ENCODE peak calls at places on chromosomes 5 and 9, in six cellular contexts. J is H9, M is endothelial cell of umbilical vein, L is GM23338, H is IMR-90, B is K562. Z is an unnamed sample.

GRCh38 chr9:137114613-137115393 is at the start of gene DPP7:
- DNase-seq in J (no peak), M (peak), L (peak), H (peak), B (peak), Z (no peak)

GRCh38 chr9:137445275-137445807 is 4.2 kb upstream of the ENTPD8 start:
- DNase-seq in J (peak), M (peak), L (peak), H (peak), B (peak), Z (peak)

GRCh38 chr9:109192732-109193361 is 25.8 kb upstream of the FRRS1L start:
- DNase-seq in J (peak), M (no peak), L (peak), H (peak), B (no peak), Z (peak)

GRCh38 chr5:30100929-30101328 is 1092.6 kb upstream of the CDH6 start:
- DNase-seq in J (no peak), M (no peak), L (peak), H (no peak), B (no peak), Z (no peak)

GRCh38 chr5:89036166-89036565 is 153.2 kb upstream of the MEF2C start:
- DNase-seq in J (no peak), M (no peak), L (no peak), H (no peak), B (no peak), Z (no peak)

GRCh38 chr5:63456279-63456678 is 506.0 kb downstream of the HTR1A start:
- DNase-seq in J (no peak), M (no peak), L (no peak), H (no peak), B (no peak), Z (peak)

GRCh38 chr9:105501414-105501813 is 53.6 kb downstream of the FSD1L start:
- DNase-seq in J (no peak), M (no peak), L (no peak), H (no peak), B (no peak), Z (no peak)

GRCh38 chr5:140402258-140403074 is 833 bp downstream of the ANKHD1 start:
- DNase-seq in J (peak), M (peak), L (peak), H (peak), B (peak), Z (peak)

GRCh38 chr5:37400501-37400900 is 21.4 kb downstream of the WDR70 start:
- DNase-seq in J (no peak), M (no peak), L (no peak), H (peak), B (no peak), Z (no peak)

GRCh38 chr5:85647349-85648127 is 970.2 kb upstream of the COX7C start:
- DNase-seq in J (no peak), M (no peak), L (no peak), H (no peak), B (peak), Z (no peak)

GRCh38 chr5:169945831-169946261 is 34.4 kb downstream of the INSYN2B start:
- DNase-seq in J (peak), M (peak), L (no peak), H (peak), B (no peak), Z (peak)

GRCh38 chr9:77014597-77015263 is 4.7 kb upstream of the FOXB2 start:
- DNase-seq in J (peak), M (no peak), L (peak), H (no peak), B (no peak), Z (no peak)

GRCh38 chr5:150307617-150308426 is 5.1 kb upstream of the ARSI start:
- DNase-seq in J (no peak), M (no peak), L (no peak), H (no peak), B (no peak), Z (no peak)

GRCh38 chr9:5111696-5112095 is 73.7 kb downstream of the INSL6 start:
- DNase-seq in J (no peak), M (no peak), L (no peak), H (no peak), B (no peak), Z (no peak)
- H2AFZ ChIP-seq in J (no peak), M (no peak), L (no peak), H (no peak), B (no peak), Z (no peak)

GRCh38 chr5:157651011-157651611 is 1.1 kb downstream of the SOX30 start:
- DNase-seq in J (no peak), M (no peak), L (no peak), H (no peak), B (no peak), Z (no peak)
- H2AFZ ChIP-seq in J (no peak), M (peak), L (peak), H (peak), B (no peak), Z (peak)

GRCh38 chr5:57711946-57712345 is 229.3 kb upstream of the ACTBL2 start:
- DNase-seq in J (no peak), M (no peak), L (no peak), H (no peak), B (no peak), Z (no peak)
- H2AFZ ChIP-seq in J (no peak), M (no peak), L (no peak), H (no peak), B (no peak), Z (no peak)

GRCh38 chr9:127224178-127224882 is 40.2 kb upstream of the GARNL3 start:
- DNase-seq in J (peak), M (peak), L (peak), H (peak), B (peak), Z (peak)

GRCh38 chr9:127224883-127225739 is 39.5 kb upstream of the GARNL3 start:
- DNase-seq in J (peak), M (peak), L (peak), H (peak), B (peak), Z (peak)

GRCh38 chr9:127223266-127223665 is 41.3 kb upstream of the GARNL3 start:
- DNase-seq in J (no peak), M (no peak), L (no peak), H (no peak), B (no peak), Z (no peak)

GRCh38 chr9:127223810-127224177 is 40.8 kb upstream of the GARNL3 start:
- DNase-seq in J (no peak), M (no peak), L (no peak), H (no peak), B (no peak), Z (no peak)

DNA sequence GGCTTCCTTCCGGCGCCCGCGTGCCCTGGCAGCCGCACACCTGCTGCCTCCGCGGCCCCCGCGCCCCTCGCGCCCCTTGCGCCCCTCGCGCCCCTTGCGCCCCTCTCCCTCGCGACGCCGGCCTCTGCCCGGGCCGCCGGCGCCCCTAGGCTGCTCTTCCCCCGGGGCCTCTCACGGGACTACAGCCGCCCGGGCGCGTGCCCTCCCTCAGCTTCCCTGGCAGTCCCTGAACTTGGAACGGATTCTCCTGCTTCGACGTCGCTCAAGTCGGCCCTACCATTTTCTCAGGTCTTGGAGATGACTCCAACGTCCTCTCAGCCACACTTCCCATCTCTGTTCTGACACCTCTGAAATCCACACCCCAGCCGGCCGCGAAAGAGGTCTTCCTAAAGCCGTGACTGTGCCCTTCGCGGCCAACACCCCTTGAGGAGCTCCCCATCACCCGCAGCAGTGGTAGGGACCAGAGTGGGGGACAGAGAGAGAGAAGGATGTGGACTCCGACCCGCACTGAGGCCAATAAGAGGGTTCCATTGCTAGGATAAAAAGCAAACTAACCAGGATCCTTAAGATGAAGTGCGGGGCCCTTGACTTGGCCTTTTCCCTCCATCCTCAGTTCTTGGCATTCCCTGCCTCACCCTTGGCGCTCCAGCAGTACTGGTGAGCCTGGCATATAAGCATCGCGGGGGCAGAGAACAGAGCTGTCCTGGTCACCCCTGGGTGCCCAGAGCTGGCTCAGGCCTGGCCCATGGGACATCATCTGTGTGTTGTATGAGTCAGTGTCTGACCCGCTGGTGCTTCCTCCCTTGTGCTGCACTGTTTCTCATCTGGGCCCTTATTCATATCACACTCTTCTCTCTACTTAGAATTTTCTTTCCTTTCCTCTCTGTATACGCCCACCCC is 38.6 kb upstream of the GARNL3 start:
- DNase-seq in J (no peak), M (no peak), L (peak), H (peak), B (no peak), Z (no peak)
- H2AFZ ChIP-seq in J (no peak), M (peak), L (peak), H (peak), B (peak), Z (peak)

DNA sequence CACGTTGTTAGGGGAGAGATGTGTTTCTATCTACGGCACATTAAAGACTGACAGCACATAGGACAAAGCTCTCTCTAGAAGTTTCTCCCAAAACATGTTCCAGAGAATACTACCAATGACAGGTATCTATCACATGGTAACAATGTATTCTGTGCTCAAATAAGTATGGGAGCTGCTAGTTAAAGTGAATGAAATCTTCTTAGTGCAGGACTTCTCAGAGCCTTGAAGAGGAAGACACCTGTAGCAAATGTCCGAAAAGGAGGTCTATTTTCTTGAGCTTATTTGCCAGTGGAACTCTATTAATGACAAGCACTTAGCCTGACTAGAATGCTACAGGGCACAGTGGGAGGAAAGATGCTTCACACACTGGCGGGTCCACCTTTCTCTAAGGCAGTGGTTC is 137.4 kb downstream of the ENTREP1 start:
- DNase-seq in J (no peak), M (no peak), L (no peak), H (no peak), B (no peak), Z (no peak)
- H2AFZ ChIP-seq in J (no peak), M (no peak), L (no peak), H (no peak), B (no peak), Z (no peak)

DNA sequence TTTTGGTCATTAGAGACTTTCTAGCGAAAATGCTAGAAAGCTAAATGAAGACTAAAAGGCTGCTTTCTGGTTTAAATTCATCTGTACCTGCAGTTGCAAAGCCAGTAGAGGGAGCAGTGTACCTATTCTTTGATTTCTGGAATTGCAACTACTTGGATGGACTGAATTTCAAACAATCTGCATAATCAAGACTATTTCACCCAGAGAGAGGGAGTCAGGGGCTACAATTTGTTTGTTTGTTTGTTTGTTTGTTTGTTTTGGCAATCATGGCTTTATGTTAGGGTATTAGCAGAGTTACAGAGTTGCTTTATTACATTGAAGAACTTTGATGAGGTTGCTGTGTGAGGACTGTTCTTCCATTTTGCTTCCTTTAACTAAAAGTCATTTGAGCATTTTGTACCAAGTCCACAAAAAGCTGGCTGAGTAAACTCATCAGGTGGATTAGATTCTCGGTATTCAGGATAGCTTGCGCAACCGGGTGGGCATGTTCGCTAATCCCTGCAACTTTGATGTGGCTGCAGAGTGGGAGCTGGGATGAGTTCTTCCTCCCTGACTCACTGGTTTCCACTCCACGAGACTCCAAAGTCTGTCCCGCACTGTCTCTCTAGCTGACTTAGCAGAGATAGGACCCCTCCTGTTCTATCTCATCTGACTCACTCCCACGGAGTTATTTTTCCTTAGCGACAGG is 80.0 kb upstream of the TUT7 start:
- DNase-seq in J (no peak), M (peak), L (peak), H (peak), B (peak), Z (peak)
- H2AFZ ChIP-seq in J (peak), M (no peak), L (peak), H (peak), B (no peak), Z (peak)

GRCh38 chr5:142767925-142768324 is 2.3 kb upstream of the ARHGAP26 start:
- DNase-seq in J (no peak), M (no peak), L (peak), H (no peak), B (no peak), Z (no peak)

GRCh38 chr5:142769793-142770649 is at the start of gene ARHGAP26:
- DNase-seq in J (peak), M (peak), L (peak), H (peak), B (peak), Z (peak)

GRCh38 chr5:142772766-142773293 is 2.7 kb downstream of the ARHGAP26 start:
- DNase-seq in J (no peak), M (no peak), L (no peak), H (no peak), B (no peak), Z (no peak)

GRCh38 chr5:142769251-142769792 is 855 bp upstream of the ARHGAP26 start:
- DNase-seq in J (no peak), M (peak), L (peak), H (no peak), B (no peak), Z (no peak)

DNA sequence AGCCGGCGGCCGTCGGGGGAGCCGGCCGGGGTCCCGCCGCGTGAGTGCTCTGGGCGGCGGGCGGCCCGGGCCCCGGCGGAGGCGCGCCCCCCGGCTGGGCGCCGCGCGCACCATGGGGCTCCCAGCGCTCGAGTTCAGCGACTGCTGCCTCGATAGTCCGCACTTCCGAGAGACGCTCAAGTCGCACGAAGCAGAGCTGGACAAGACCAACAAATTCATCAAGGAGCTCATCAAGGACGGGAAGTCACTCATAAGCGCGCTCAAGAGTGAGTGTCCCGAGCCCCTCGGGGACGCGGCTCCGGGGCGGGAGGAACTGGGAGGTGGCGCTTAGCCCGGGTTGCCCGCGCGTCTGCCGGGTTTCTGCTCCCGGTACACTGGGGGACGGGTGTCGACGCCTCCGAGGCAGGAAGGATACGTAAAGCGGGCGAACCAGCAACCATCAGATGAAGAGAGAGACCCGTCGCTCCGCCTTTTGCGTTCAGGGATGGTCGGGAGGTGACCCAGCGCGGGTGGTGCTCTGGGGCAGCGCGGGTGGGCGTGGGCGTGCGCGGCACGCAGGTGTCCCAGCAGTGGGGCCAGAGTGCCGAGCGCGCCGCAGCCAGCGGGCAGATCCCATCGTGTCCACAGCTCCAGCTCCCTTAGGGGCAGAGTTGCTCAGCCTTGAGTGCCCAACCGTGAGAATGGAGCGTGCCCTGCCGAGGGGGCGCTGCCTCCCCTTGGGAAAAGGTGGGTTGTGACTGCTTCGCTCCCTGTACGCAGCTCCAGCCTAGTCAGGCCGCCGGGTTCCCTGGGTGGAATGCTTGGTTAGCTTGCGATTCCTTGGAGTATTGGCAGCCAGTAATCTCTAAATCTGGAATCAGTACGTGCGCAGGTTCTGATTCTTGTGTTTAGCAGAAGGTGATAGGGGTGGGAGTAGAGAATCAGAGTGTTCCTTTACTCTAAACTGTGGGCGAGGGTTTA is 753 bp downstream of the ARHGAP26 start:
- DNase-seq in J (peak), M (peak), L (peak), H (no peak), B (peak), Z (peak)
- H2AFZ ChIP-seq in J (no peak), M (peak), L (peak), H (peak), B (peak), Z (peak)

DNA sequence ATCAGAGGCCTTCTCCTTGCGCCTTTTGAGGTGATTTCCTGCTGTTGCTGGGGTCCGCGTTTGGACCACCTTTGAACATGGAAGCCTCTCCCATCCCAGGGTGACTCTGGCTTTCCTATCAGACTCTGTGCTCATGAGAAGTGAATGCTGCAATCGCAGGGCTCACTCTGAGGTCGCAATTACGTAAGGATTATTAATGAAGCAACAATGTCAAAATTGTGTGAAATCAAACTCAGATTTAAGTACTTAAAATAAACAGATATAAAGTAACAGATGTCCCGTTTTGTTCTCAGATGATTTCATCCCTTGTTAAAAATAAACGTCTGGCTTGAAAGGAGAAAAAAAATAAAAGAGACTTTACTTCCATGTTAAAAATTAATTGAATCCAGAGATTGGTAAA is 634.1 kb downstream of the BNC2 start:
- DNase-seq in J (no peak), M (no peak), L (no peak), H (peak), B (no peak), Z (peak)
- H2AFZ ChIP-seq in J (no peak), M (no peak), L (no peak), H (no peak), B (no peak), Z (no peak)